ENCODE peak calls at places on chromosomes 3 and 15, in five cellular contexts. One of them, this sample, is unnamed.
A peak's percentile ranks its signal among the peaks of the same experiment; 100 is the strongest.

GRCh38 chr15:51908312-51908711 is 63.3 kb downstream of the LEO1 start:
- DNase-seq in GM12864: no peak
- DNase-seq in AG09309: no peak
- DNase-seq in A549: no peak
- DNase-seq in fibroblast of villous mesenchyme: peak; percentile 67
- DNase-seq in this sample: no peak

GRCh38 chr3:104458657-104459056 is 908.1 kb upstream of the ALCAM start:
- DNase-seq in GM12864: no peak
- DNase-seq in AG09309: no peak
- DNase-seq in A549: no peak
- DNase-seq in fibroblast of villous mesenchyme: no peak
- DNase-seq in this sample: no peak

GRCh38 chr3:9014189-9014588 is 50.9 kb upstream of the RAD18 start:
- DNase-seq in GM12864: no peak
- DNase-seq in AG09309: no peak
- DNase-seq in A549: no peak
- DNase-seq in fibroblast of villous mesenchyme: peak; percentile 53
- DNase-seq in this sample: no peak

GRCh38 chr3:193040836-193041672 is 123.4 kb upstream of the MB21D2 start:
- DNase-seq in GM12864: peak; percentile 21
- DNase-seq in AG09309: peak; percentile 35
- DNase-seq in A549: peak; percentile 15
- DNase-seq in fibroblast of villous mesenchyme: peak; percentile 54
- DNase-seq in this sample: no peak

GRCh38 chr15:31358163-31358562 is 31.5 kb downstream of the KLF13 start:
- DNase-seq in GM12864: no peak
- DNase-seq in AG09309: no peak
- DNase-seq in A549: no peak
- DNase-seq in fibroblast of villous mesenchyme: no peak
- DNase-seq in this sample: no peak

GRCh38 chr3:109023656-109024254 is 70.1 kb upstream of the GUCA1C start:
- DNase-seq in GM12864: peak; percentile 18
- DNase-seq in AG09309: peak; percentile 25
- DNase-seq in A549: peak; percentile 6
- DNase-seq in fibroblast of villous mesenchyme: peak; percentile 41
- DNase-seq in this sample: peak; percentile 5

GRCh38 chr3:113948015-113948917 is 453 bp downstream of the ZDHHC23 start:
- DNase-seq in GM12864: no peak
- DNase-seq in AG09309: no peak
- DNase-seq in A549: peak; percentile 32
- DNase-seq in fibroblast of villous mesenchyme: no peak
- DNase-seq in this sample: no peak

GRCh38 chr3:72458365-72458764 is 389.9 kb downstream of the SHQ1 start:
- DNase-seq in GM12864: no peak
- DNase-seq in AG09309: no peak
- DNase-seq in A549: no peak
- DNase-seq in fibroblast of villous mesenchyme: no peak
- DNase-seq in this sample: no peak

GRCh38 chr3:127630811-127631714 is 2.1 kb downstream of the PODXL2 start:
- DNase-seq in GM12864: no peak
- DNase-seq in AG09309: no peak
- DNase-seq in A549: no peak
- DNase-seq in fibroblast of villous mesenchyme: no peak
- DNase-seq in this sample: no peak

GRCh38 chr3:115623414-115623868 is at the start of gene GAP43:
- DNase-seq in GM12864: no peak
- DNase-seq in AG09309: peak; percentile 75
- DNase-seq in A549: peak; percentile 8
- DNase-seq in fibroblast of villous mesenchyme: peak; percentile 47
- DNase-seq in this sample: peak; percentile 70

GRCh38 chr3:180855364-180855763 is 57.1 kb upstream of the FXR1 start:
- DNase-seq in GM12864: no peak
- DNase-seq in AG09309: no peak
- DNase-seq in A549: no peak
- DNase-seq in fibroblast of villous mesenchyme: no peak
- DNase-seq in this sample: no peak

GRCh38 chr3:56976666-56977560 is 83.6 kb upstream of the SPATA12 start:
- DNase-seq in GM12864: no peak
- DNase-seq in AG09309: peak; percentile 37
- DNase-seq in A549: no peak
- DNase-seq in fibroblast of villous mesenchyme: peak; percentile 87
- DNase-seq in this sample: no peak

GRCh38 chr15:101110681-101111569 is 140.9 kb downstream of the CHSY1 start:
- DNase-seq in GM12864: no peak
- DNase-seq in AG09309: no peak
- DNase-seq in A549: no peak
- DNase-seq in fibroblast of villous mesenchyme: no peak
- DNase-seq in this sample: no peak

GRCh38 chr15:68504721-68505090 is 72.7 kb upstream of the ITGA11 start:
- DNase-seq in GM12864: no peak
- DNase-seq in AG09309: no peak
- DNase-seq in A549: no peak
- DNase-seq in fibroblast of villous mesenchyme: no peak
- DNase-seq in this sample: no peak

GRCh38 chr15:49045691-49046112 is 544 bp downstream of the SECISBP2L start:
- DNase-seq in GM12864: peak; percentile 45
- DNase-seq in AG09309: no peak
- DNase-seq in A549: peak; percentile 10
- DNase-seq in fibroblast of villous mesenchyme: peak; percentile 51
- DNase-seq in this sample: no peak

GRCh38 chr3:20511863-20512262 is 325.9 kb upstream of the SGO1 start:
- DNase-seq in GM12864: no peak
- DNase-seq in AG09309: peak; percentile 49
- DNase-seq in A549: peak; percentile 9
- DNase-seq in fibroblast of villous mesenchyme: peak; percentile 60
- DNase-seq in this sample: peak; percentile 34

GRCh38 chr15:63597821-63598220 is 634 bp downstream of the FBXL22 start:
- DNase-seq in GM12864: no peak
- DNase-seq in AG09309: no peak
- DNase-seq in A549: no peak
- DNase-seq in fibroblast of villous mesenchyme: no peak
- DNase-seq in this sample: no peak

GRCh38 chr15:63597033-63597790 is at the start of gene FBXL22:
- DNase-seq in GM12864: no peak
- DNase-seq in AG09309: no peak
- DNase-seq in A549: no peak
- DNase-seq in fibroblast of villous mesenchyme: peak; percentile 78
- DNase-seq in this sample: peak; percentile 40

GRCh38 chr15:63595066-63595465 is 2.1 kb upstream of the FBXL22 start:
- DNase-seq in GM12864: no peak
- DNase-seq in AG09309: no peak
- DNase-seq in A549: no peak
- DNase-seq in fibroblast of villous mesenchyme: no peak
- DNase-seq in this sample: no peak

GRCh38 chr15:63595688-63596087 is 1.5 kb upstream of the FBXL22 start:
- DNase-seq in GM12864: no peak
- DNase-seq in AG09309: no peak
- DNase-seq in A549: no peak
- DNase-seq in fibroblast of villous mesenchyme: no peak
- DNase-seq in this sample: no peak

DNA sequence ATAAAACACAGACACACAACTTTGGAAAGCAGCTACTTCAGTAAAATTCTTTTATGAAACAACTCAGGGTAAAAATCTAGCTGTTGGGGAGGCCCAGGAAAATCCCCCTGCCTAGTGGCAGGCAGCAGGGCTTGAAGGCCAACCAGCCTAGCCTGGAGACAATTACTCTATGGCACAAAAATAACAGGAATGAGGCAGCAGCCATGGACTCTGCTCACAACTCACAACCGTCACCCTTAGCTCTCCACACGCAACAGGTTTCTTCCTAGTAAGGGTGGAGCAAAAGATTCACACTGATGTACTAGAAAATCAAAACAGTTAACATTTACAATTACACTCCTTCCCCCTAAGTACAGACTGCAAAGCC is 538 bp upstream of the FBXL22 start:
- DNase-seq in GM12864: no peak
- DNase-seq in AG09309: no peak
- DNase-seq in A549: no peak
- DNase-seq in fibroblast of villous mesenchyme: no peak
- DNase-seq in this sample: peak; percentile 12
- H3K4me3 ChIP-seq in GM12864: no peak overlapping the region
- H3K4me3 ChIP-seq in AG09309: no peak overlapping the region
- H3K4me3 ChIP-seq in A549: no peak overlapping the region
- H3K4me3 ChIP-seq in fibroblast of villous mesenchyme: no peak overlapping the region
- H3K4me3 ChIP-seq in this sample: no peak overlapping the region

DNA sequence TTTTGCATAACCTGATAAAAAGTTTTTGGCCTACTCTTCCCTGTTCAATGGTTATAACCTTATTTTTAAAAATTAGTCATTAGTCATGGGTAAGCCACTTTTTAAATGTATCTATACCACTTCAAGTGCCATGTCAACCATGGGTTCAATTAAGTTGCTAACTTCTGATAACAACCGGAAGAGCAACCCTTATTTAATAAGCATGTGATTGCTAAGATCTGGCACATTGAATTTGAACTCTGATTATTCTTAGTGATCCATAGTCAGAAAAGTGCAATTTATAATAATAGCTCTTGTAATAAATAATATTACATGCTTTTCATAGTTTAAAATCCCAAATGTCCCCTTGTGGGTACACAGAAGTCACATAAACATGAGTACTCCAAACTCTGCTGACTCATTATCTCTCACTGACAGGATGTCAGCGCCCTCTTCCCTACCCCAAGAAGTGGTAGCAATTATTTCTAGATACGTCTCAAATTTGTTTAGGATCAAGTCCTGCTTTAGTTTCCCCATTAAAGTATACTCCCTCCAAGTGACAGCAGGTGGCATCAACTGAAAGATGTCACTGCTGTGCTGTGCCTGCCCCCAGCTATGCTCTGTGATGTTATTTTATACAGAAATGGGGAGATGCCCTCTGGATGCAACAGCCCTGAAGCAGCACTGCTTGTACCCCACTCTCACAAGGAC is 18.6 kb downstream of the SAMD7 start:
- DNase-seq in GM12864: no peak
- DNase-seq in AG09309: no peak
- DNase-seq in A549: no peak
- DNase-seq in fibroblast of villous mesenchyme: no peak
- DNase-seq in this sample: no peak
- TF ChIP-seq CTCF in GM12864: peak; percentile 41
- TF ChIP-seq CTCF in AG09309: no peak
- TF ChIP-seq CTCF in A549: no peak
- TF ChIP-seq CTCF in fibroblast of villous mesenchyme: no peak
- TF ChIP-seq CTCF in this sample: no peak

GRCh38 chr3:59773970-59774369 is 724.1 kb upstream of the CFAP20DC start:
- DNase-seq in GM12864: no peak
- DNase-seq in AG09309: no peak
- DNase-seq in A549: no peak
- DNase-seq in fibroblast of villous mesenchyme: no peak
- DNase-seq in this sample: no peak

GRCh38 chr3:59771760-59772159 is 721.9 kb upstream of the CFAP20DC start:
- DNase-seq in GM12864: no peak
- DNase-seq in AG09309: peak; percentile 41
- DNase-seq in A549: peak; percentile 1
- DNase-seq in fibroblast of villous mesenchyme: peak; percentile 86
- DNase-seq in this sample: peak; percentile 91

GRCh38 chr3:59775106-59775505 is 725.3 kb upstream of the CFAP20DC start:
- DNase-seq in GM12864: no peak
- DNase-seq in AG09309: no peak
- DNase-seq in A549: no peak
- DNase-seq in fibroblast of villous mesenchyme: peak; percentile 28
- DNase-seq in this sample: no peak

GRCh38 chr3:59774613-59775012 is 724.8 kb upstream of the CFAP20DC start:
- DNase-seq in GM12864: no peak
- DNase-seq in AG09309: peak; percentile 74
- DNase-seq in A549: no peak
- DNase-seq in fibroblast of villous mesenchyme: peak; percentile 82
- DNase-seq in this sample: peak; percentile 53

DNA sequence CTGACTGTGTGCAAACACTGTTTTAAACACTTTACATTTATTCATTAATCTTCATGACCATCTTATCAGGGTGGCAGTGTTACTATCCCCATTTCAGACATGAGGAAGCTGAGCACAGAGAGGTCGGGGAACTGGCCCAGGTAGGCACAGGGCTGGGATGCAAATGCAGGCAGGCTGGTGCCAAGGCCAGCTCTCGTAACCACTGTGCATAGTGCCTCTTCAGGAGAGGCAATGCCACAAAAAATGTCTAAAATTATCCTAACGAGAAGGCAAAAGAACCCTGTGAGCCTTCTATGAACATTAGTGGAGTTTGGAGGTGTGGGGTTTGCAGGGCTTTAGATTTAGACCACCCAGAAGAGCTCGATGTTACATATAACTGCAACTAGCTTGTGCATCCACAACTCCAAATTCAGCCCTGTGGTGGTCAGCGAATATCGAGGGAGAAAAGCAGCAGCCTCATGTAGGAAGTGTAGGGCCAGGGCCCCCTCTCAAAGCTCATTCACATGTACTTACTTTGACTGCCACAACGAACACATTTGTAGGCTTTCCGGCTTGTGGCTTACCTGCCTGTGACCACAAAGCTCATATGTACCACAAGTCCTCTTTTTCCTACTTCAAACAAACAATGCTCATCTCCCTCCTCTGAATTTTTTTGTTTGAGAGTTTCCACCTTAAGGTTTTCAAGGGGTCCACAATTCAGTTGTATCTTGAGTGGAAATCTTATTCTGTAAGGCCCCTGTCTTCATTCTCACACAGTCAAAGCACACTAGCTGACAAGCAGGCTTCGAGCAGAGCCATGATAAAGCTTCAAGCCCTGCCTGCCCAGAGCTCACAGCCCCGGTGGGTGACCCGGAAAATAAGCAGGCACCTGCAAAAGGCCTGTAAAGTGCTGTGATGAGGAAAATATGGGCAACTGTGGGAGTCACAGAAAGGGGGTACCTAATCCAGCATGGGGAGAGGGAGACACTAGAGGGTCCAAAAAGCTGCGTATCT is 722.9 kb upstream of the CFAP20DC start:
- DNase-seq in GM12864: no peak
- DNase-seq in AG09309: no peak
- DNase-seq in A549: no peak
- DNase-seq in fibroblast of villous mesenchyme: no peak
- DNase-seq in this sample: no peak
- H3K4me3 ChIP-seq in GM12864: no peak overlapping the region
- H3K4me3 ChIP-seq in AG09309: no peak overlapping the region
- H3K4me3 ChIP-seq in A549: no peak overlapping the region
- H3K4me3 ChIP-seq in fibroblast of villous mesenchyme: no peak overlapping the region
- H3K4me3 ChIP-seq in this sample: no peak overlapping the region

DNA sequence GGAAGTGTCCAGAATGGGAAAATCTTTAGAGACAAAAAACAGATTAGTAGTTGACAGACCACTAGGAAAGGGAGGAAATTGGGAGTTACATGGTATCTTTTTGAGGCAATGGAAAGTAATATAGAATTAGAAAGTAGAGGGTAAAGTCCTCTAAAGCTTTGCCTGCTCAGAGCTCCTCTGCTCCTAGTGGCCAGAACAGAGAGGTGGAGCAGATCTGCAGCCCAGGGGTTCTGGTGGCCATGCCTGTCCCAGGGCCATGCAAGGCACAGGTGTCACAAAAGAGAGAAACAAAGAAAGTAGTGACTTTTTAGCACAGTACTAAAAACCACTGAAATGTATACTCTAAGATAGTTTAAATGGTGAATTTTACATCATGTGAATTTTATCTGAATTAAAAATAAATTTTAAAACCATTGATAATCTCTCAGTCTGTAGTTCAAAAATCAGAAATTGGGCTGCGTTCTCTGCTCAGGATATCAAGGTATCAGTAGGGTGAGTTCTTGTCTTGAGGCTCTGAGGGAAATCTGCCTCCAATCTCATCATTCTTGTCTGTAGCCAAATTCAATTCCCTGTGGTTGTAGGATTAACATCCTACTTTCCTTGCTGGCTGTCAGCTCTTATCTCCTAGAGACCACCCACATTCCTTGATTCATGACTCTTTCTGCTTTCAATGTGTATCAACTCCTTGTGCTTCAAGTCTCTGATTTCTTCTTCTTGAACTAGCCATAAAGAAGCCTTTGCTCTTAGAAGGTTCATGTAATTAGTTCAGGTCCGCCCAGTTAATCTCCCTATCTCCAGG is 23.6 kb downstream of the PYGO1 start:
- DNase-seq in GM12864: no peak
- DNase-seq in AG09309: no peak
- DNase-seq in A549: no peak
- DNase-seq in fibroblast of villous mesenchyme: no peak
- DNase-seq in this sample: no peak
- TF ChIP-seq CTCF in GM12864: peak; percentile 15
- TF ChIP-seq CTCF in AG09309: no peak
- TF ChIP-seq CTCF in A549: no peak
- TF ChIP-seq CTCF in fibroblast of villous mesenchyme: peak; percentile 27
- TF ChIP-seq CTCF in this sample: no peak